ENCODE peak calls at places on chromosomes 5 and 9, in five cellular contexts. R is neural crest cell, K is globus pallidus, Y is cardiac fibroblast, J is fibroblast of mammary gland. I is an unnamed sample.

GRCh38 chr5:76809141-76809540 is 9.7 kb upstream of the F2RL1 start:
- DNase-seq in J (no peak), Y (no peak), R (no peak), K (no peak), I (peak; percentile 9)

GRCh38 chr5:171386006-171386671 is 1.5 kb upstream of the NPM1 start:
- DNase-seq in J (no peak), K (no peak), Y (no peak), R (no peak), I (peak; percentile 62)

GRCh38 chr5:148778891-148779290 is 47.5 kb upstream of the ADRB2 start:
- DNase-seq in Y (no peak), K (no peak), R (no peak), J (no peak), I (no peak)

GRCh38 chr5:127909821-127910220 is 173.7 kb upstream of the SLC12A2 start:
- DNase-seq in J (no peak), R (no peak), K (no peak), Y (no peak), I (no peak)

GRCh38 chr5:77180167-77181081 is 30.1 kb upstream of the PDE8B start:
- DNase-seq in J (no peak), R (peak; percentile 4), K (no peak), Y (no peak), I (peak; percentile 66)

GRCh38 chr9:133160742-133161541 is 2.8 kb downstream of the GBGT1 start:
- DNase-seq in R (peak; percentile 40), J (peak; percentile 86), Y (peak; percentile 87), K (peak; percentile 55), I (peak; percentile 81)

GRCh38 chr9:107024193-107024592 is 161.2 kb downstream of the ZNF462 start:
- DNase-seq in K (no peak), J (no peak), Y (no peak), R (no peak), I (no peak)

GRCh38 chr5:119968690-119969089 is 339.3 kb downstream of the FAM170A start:
- DNase-seq in Y (no peak), R (no peak), K (no peak), J (no peak), I (no peak)

GRCh38 chr5:173420108-173420507 is 91.9 kb upstream of the STC2 start:
- DNase-seq in J (no peak), R (no peak), K (peak; percentile 55), Y (no peak), I (no peak)

GRCh38 chr9:32705059-32705458 is 69.6 kb upstream of the TAF1L start:
- DNase-seq in K (no peak), Y (no peak), R (no peak), J (peak; percentile 50), I (no peak)

GRCh38 chr5:24222866-24223265 is 421.9 kb downstream of the CDH10 start:
- DNase-seq in K (no peak), J (peak; percentile 50), R (no peak), Y (peak; percentile 6), I (no peak)

GRCh38 chr9:101477214-101477613 is 41.6 kb upstream of the ALDOB start:
- DNase-seq in R (no peak), K (no peak), Y (no peak), J (no peak), I (no peak)

GRCh38 chr9:61665330-61665751 is 475.5 kb downstream of the SPATA31A7 start:
- DNase-seq in Y (no peak), K (no peak), R (no peak), J (no peak), I (peak; percentile 36)

GRCh38 chr5:81212211-81212687 is 20.9 kb upstream of the CKMT2 start:
- DNase-seq in R (no peak), K (no peak), J (no peak), Y (no peak), I (peak; percentile 64)

GRCh38 chr5:36147681-36148080 is 4.0 kb downstream of the LMBRD2 start:
- DNase-seq in J (no peak), R (no peak), Y (peak; percentile 17), K (no peak), I (no peak)

GRCh38 chr5:131328536-131329186 is 64.8 kb downstream of the CDC42SE2 start:
- DNase-seq in J (peak; percentile 65), Y (peak; percentile 39), R (no peak), K (no peak), I (no peak)

GRCh38 chr5:143063175-143063970 is 293.2 kb downstream of the ARHGAP26 start:
- DNase-seq in Y (peak; percentile 67), K (peak; percentile 47), J (peak; percentile 74), R (no peak), I (no peak)

GRCh38 chr9:106077731-106078130 is 383.4 kb downstream of the TMEM38B start:
- DNase-seq in K (no peak), J (no peak), R (no peak), Y (no peak), I (no peak)

GRCh38 chr5:147617191-147617606 is 107.3 kb upstream of the DPYSL3 start:
- DNase-seq in K (no peak), J (peak; percentile 17), R (no peak), Y (peak; percentile 28), I (no peak)

GRCh38 chr9:132513416-132513815 is 69.0 kb upstream of the BARHL1 start:
- DNase-seq in K (no peak), R (no peak), J (no peak), Y (no peak), I (no peak)

GRCh38 chr5:55160493-55161209 is 680 bp downstream of the GPX8 start:
- DNase-seq in J (peak; percentile 95), K (no peak), R (peak; percentile 38), Y (peak; percentile 95), I (no peak)

GRCh38 chr9:79976501-79977444 is 405.0 kb downstream of the TLE4 start:
- DNase-seq in Y (no peak), R (no peak), J (peak; percentile 53), K (no peak), I (no peak)

GRCh38 chr5:23330726-23331125 is 176.7 kb upstream of the PRDM9 start:
- DNase-seq in R (no peak), J (peak; percentile 68), Y (no peak), K (no peak), I (no peak)

GRCh38 chr5:95768731-95769130 is 37.6 kb downstream of the RHOBTB3 start:
- DNase-seq in J (no peak), Y (no peak), K (no peak), R (no peak), I (no peak)

GRCh38 chr5:173868096-173868879 is 19.9 kb upstream of the CPEB4 start:
- DNase-seq in K (no peak), J (peak; percentile 29), Y (no peak), R (no peak), I (no peak)

GRCh38 chr5:14395411-14395810 is 186.2 kb upstream of the OTULINL start:
- DNase-seq in J (no peak), K (no peak), Y (no peak), R (no peak), I (no peak)

GRCh38 chr9:120742951-120743416 is 28.7 kb upstream of the MEGF9 start:
- DNase-seq in Y (peak; percentile 38), R (no peak), K (no peak), J (peak; percentile 50), I (no peak)

GRCh38 chr5:179953934-179954833 is 46.5 kb upstream of the TBC1D9B start:
- DNase-seq in K (no peak), R (no peak), Y (peak; percentile 24), J (peak; percentile 44), I (no peak)

GRCh38 chr5:11584008-11584407 is 320.2 kb downstream of the CTNND2 start:
- DNase-seq in Y (no peak), J (peak; percentile 56), K (no peak), R (no peak), I (no peak)

I was measured in upper lobe of right lung.